ENCODE peak calls at places on chromosomes 3 and 15, in nine cellular contexts. One of them, this sample, is unnamed. For H3K36me3, the result is how much of the 10 kb centered on the place peaks cover.

GRCh38 chr3:39783730-39784129 is 25.7 kb upstream of the MYRIP start:
- DNase-seq in upper lobe of right lung: no peak
- DNase-seq in heart left ventricle: no peak
- DNase-seq in tibial nerve: no peak
- DNase-seq in right atrium auricular region: no peak
- DNase-seq in sigmoid colon: no peak
- DNase-seq in CD4-positive, alpha-beta memory T cell: no peak
- DNase-seq in pancreas: no peak
- DNase-seq in fibroblast of lung: no peak
- DNase-seq in this sample: no peak

GRCh38 chr3:125059488-125060245 is 3.9 kb upstream of the HEG1 start:
- DNase-seq in upper lobe of right lung: no peak
- DNase-seq in heart left ventricle: no peak
- DNase-seq in tibial nerve: no peak
- DNase-seq in right atrium auricular region: no peak
- DNase-seq in sigmoid colon: no peak
- DNase-seq in CD4-positive, alpha-beta memory T cell: no peak
- DNase-seq in pancreas: no peak
- DNase-seq in fibroblast of lung: peak
- DNase-seq in this sample: no peak

GRCh38 chr3:152203677-152204076 is 65.1 kb upstream of the MBNL1 start:
- DNase-seq in upper lobe of right lung: no peak
- DNase-seq in heart left ventricle: no peak
- DNase-seq in tibial nerve: no peak
- DNase-seq in right atrium auricular region: no peak
- DNase-seq in sigmoid colon: no peak
- DNase-seq in CD4-positive, alpha-beta memory T cell: no peak
- DNase-seq in pancreas: no peak
- DNase-seq in fibroblast of lung: no peak
- DNase-seq in this sample: no peak

GRCh38 chr15:80709542-80709941 is 14.4 kb downstream of the ABHD17C start:
- DNase-seq in upper lobe of right lung: peak
- DNase-seq in heart left ventricle: no peak
- DNase-seq in tibial nerve: no peak
- DNase-seq in right atrium auricular region: no peak
- DNase-seq in sigmoid colon: no peak
- DNase-seq in CD4-positive, alpha-beta memory T cell: no peak
- DNase-seq in pancreas: no peak
- DNase-seq in fibroblast of lung: no peak
- DNase-seq in this sample: no peak

GRCh38 chr3:54123538-54124196 is 1.3 kb downstream of the CACNA2D3 start:
- DNase-seq in upper lobe of right lung: no peak
- DNase-seq in heart left ventricle: no peak
- DNase-seq in tibial nerve: no peak
- DNase-seq in right atrium auricular region: no peak
- DNase-seq in sigmoid colon: no peak
- DNase-seq in CD4-positive, alpha-beta memory T cell: no peak
- DNase-seq in pancreas: no peak
- DNase-seq in fibroblast of lung: peak
- DNase-seq in this sample: no peak

GRCh38 chr3:56997675-56998074 is 62.8 kb upstream of the SPATA12 start:
- DNase-seq in upper lobe of right lung: no peak
- DNase-seq in heart left ventricle: no peak
- DNase-seq in tibial nerve: no peak
- DNase-seq in right atrium auricular region: no peak
- DNase-seq in sigmoid colon: no peak
- DNase-seq in CD4-positive, alpha-beta memory T cell: no peak
- DNase-seq in pancreas: no peak
- DNase-seq in fibroblast of lung: peak
- DNase-seq in this sample: no peak

GRCh38 chr3:129549006-129549800 is 6.2 kb downstream of the H1-8 start:
- DNase-seq in upper lobe of right lung: no peak
- DNase-seq in heart left ventricle: peak
- DNase-seq in tibial nerve: no peak
- DNase-seq in right atrium auricular region: no peak
- DNase-seq in sigmoid colon: no peak
- DNase-seq in CD4-positive, alpha-beta memory T cell: no peak
- DNase-seq in pancreas: no peak
- DNase-seq in fibroblast of lung: peak
- DNase-seq in this sample: no peak

GRCh38 chr15:75123395-75123794 is 78.3 kb upstream of the C15orf39 start:
- DNase-seq in upper lobe of right lung: no peak
- DNase-seq in heart left ventricle: no peak
- DNase-seq in tibial nerve: no peak
- DNase-seq in right atrium auricular region: no peak
- DNase-seq in sigmoid colon: no peak
- DNase-seq in CD4-positive, alpha-beta memory T cell: no peak
- DNase-seq in pancreas: no peak
- DNase-seq in fibroblast of lung: peak
- DNase-seq in this sample: peak

GRCh38 chr3:88984266-88984665 is 123.2 kb upstream of the EPHA3 start:
- DNase-seq in upper lobe of right lung: no peak
- DNase-seq in heart left ventricle: no peak
- DNase-seq in tibial nerve: no peak
- DNase-seq in right atrium auricular region: no peak
- DNase-seq in sigmoid colon: no peak
- DNase-seq in CD4-positive, alpha-beta memory T cell: no peak
- DNase-seq in pancreas: no peak
- DNase-seq in fibroblast of lung: peak
- DNase-seq in this sample: no peak

GRCh38 chr15:51024735-51025453 is 69.8 kb downstream of the TNFAIP8L3 start:
- DNase-seq in upper lobe of right lung: no peak
- DNase-seq in heart left ventricle: no peak
- DNase-seq in tibial nerve: no peak
- DNase-seq in right atrium auricular region: no peak
- DNase-seq in sigmoid colon: no peak
- DNase-seq in CD4-positive, alpha-beta memory T cell: no peak
- DNase-seq in pancreas: no peak
- DNase-seq in fibroblast of lung: peak
- DNase-seq in this sample: no peak

GRCh38 chr3:10772230-10773161 is 43.5 kb upstream of the SLC6A11 start:
- DNase-seq in upper lobe of right lung: no peak
- DNase-seq in heart left ventricle: no peak
- DNase-seq in tibial nerve: no peak
- DNase-seq in right atrium auricular region: peak
- DNase-seq in sigmoid colon: no peak
- DNase-seq in CD4-positive, alpha-beta memory T cell: no peak
- DNase-seq in pancreas: no peak
- DNase-seq in fibroblast of lung: peak
- DNase-seq in this sample: no peak

GRCh38 chr3:29186982-29187718 is 93.7 kb upstream of the RBMS3 start:
- DNase-seq in upper lobe of right lung: no peak
- DNase-seq in heart left ventricle: no peak
- DNase-seq in tibial nerve: no peak
- DNase-seq in right atrium auricular region: no peak
- DNase-seq in sigmoid colon: no peak
- DNase-seq in CD4-positive, alpha-beta memory T cell: no peak
- DNase-seq in pancreas: no peak
- DNase-seq in fibroblast of lung: peak
- DNase-seq in this sample: no peak

GRCh38 chr15:25690673-25691543 is 172.2 kb downstream of the ATP10A start:
- DNase-seq in upper lobe of right lung: peak
- DNase-seq in heart left ventricle: no peak
- DNase-seq in tibial nerve: no peak
- DNase-seq in right atrium auricular region: no peak
- DNase-seq in sigmoid colon: peak
- DNase-seq in CD4-positive, alpha-beta memory T cell: no peak
- DNase-seq in pancreas: no peak
- DNase-seq in fibroblast of lung: peak
- DNase-seq in this sample: no peak

DNA sequence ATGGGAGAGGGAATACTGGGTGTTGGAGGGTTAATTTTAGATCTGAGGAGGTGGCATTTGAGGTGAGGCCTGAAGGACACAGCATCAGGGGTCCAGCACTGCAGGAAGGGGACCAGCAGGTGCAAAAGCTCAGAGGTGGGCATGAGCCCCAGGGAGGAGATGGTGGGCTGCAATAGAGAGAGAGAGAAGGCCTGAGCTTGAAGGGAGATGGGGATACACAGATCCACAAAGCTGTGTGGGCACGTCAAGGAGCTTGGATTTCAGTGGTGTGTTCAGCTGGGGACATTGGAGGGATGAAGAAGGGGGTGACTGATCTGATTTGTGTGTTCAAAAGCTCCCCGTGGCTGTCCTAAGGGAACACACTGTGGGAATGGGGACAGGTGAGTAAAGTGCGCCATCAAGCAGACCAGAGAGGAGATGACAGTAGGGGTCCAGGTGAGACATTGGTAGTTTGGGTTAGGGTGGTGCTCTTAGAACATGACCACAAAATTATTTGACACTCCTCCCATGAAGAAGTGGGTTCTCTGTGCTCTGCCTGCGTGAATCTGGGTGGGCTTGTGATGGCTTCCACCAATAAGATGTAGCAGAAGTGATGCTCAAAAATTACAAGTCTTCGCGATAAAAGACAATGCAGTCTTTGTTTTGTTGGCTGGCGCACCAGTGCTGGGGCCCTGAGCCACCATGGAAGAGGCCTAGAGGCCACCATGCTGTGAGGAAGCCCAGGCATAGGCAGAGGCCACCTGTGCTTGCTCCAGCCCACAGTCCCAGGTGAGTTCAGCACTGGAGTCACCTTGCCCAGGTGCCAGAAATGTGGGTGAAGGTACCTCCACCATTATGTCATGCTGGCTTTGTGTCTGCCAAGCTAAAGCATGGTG is 1.9 kb upstream of the WNT7A start:
- DNase-seq in upper lobe of right lung: peak
- DNase-seq in heart left ventricle: no peak
- DNase-seq in tibial nerve: no peak
- DNase-seq in right atrium auricular region: peak
- DNase-seq in sigmoid colon: peak
- DNase-seq in CD4-positive, alpha-beta memory T cell: no peak
- DNase-seq in pancreas: no peak
- DNase-seq in fibroblast of lung: no peak
- DNase-seq in this sample: no peak
- H3K27ac ChIP-seq in upper lobe of right lung: no peak
- H3K27ac ChIP-seq in heart left ventricle: no peak
- H3K27ac ChIP-seq in tibial nerve: no peak
- H3K27ac ChIP-seq in right atrium auricular region: no peak
- H3K27ac ChIP-seq in sigmoid colon: no peak
- H3K27ac ChIP-seq in CD4-positive, alpha-beta memory T cell: no peak
- H3K27ac ChIP-seq in pancreas: no peak
- H3K27ac ChIP-seq in fibroblast of lung: no peak
- H3K27ac ChIP-seq in this sample: no peak

GRCh38 chr15:94232107-94232506 is 746 bp downstream of the MCTP2 start:
- DNase-seq in upper lobe of right lung: no peak
- DNase-seq in heart left ventricle: no peak
- DNase-seq in tibial nerve: no peak
- DNase-seq in right atrium auricular region: no peak
- DNase-seq in sigmoid colon: no peak
- DNase-seq in CD4-positive, alpha-beta memory T cell: no peak
- DNase-seq in pancreas: no peak
- DNase-seq in fibroblast of lung: no peak
- DNase-seq in this sample: no peak
- H3K4me3 ChIP-seq in upper lobe of right lung: peak
- H3K4me3 ChIP-seq in heart left ventricle: no peak
- H3K4me3 ChIP-seq in tibial nerve: peak
- H3K4me3 ChIP-seq in right atrium auricular region: peak
- H3K4me3 ChIP-seq in sigmoid colon: no peak
- H3K4me3 ChIP-seq in CD4-positive, alpha-beta memory T cell: peak
- H3K4me3 ChIP-seq in pancreas: peak
- H3K4me3 ChIP-seq in fibroblast of lung: peak
- H3K4me3 ChIP-seq in this sample: peak

GRCh38 chr3:182855076-182855475 is 61.8 kb downstream of the ATP11B start:
- DNase-seq in upper lobe of right lung: no peak
- DNase-seq in heart left ventricle: no peak
- DNase-seq in tibial nerve: no peak
- DNase-seq in right atrium auricular region: no peak
- DNase-seq in sigmoid colon: no peak
- DNase-seq in CD4-positive, alpha-beta memory T cell: no peak
- DNase-seq in pancreas: no peak
- DNase-seq in fibroblast of lung: no peak
- DNase-seq in this sample: no peak
- H3K36me3 ChIP-seq in upper lobe of right lung: half or more
- H3K36me3 ChIP-seq in heart left ventricle: half or more
- H3K36me3 ChIP-seq in tibial nerve: under half
- H3K36me3 ChIP-seq in right atrium auricular region: under half
- H3K36me3 ChIP-seq in sigmoid colon: half or more
- H3K36me3 ChIP-seq in CD4-positive, alpha-beta memory T cell: under half
- H3K36me3 ChIP-seq in pancreas: under half
- H3K36me3 ChIP-seq in fibroblast of lung: under half
- H3K36me3 ChIP-seq in this sample: half or more

GRCh38 chr15:31360158-31360561 is 33.5 kb downstream of the KLF13 start:
- DNase-seq in upper lobe of right lung: peak
- DNase-seq in heart left ventricle: no peak
- DNase-seq in tibial nerve: no peak
- DNase-seq in right atrium auricular region: no peak
- DNase-seq in sigmoid colon: no peak
- DNase-seq in CD4-positive, alpha-beta memory T cell: no peak
- DNase-seq in pancreas: peak
- DNase-seq in fibroblast of lung: no peak
- DNase-seq in this sample: no peak

GRCh38 chr15:31358163-31358562 is 31.5 kb downstream of the KLF13 start:
- DNase-seq in upper lobe of right lung: no peak
- DNase-seq in heart left ventricle: no peak
- DNase-seq in tibial nerve: no peak
- DNase-seq in right atrium auricular region: no peak
- DNase-seq in sigmoid colon: no peak
- DNase-seq in CD4-positive, alpha-beta memory T cell: no peak
- DNase-seq in pancreas: no peak
- DNase-seq in fibroblast of lung: no peak
- DNase-seq in this sample: no peak

GRCh38 chr15:31360843-31361763 is 34.5 kb downstream of the KLF13 start:
- DNase-seq in upper lobe of right lung: peak
- DNase-seq in heart left ventricle: no peak
- DNase-seq in tibial nerve: no peak
- DNase-seq in right atrium auricular region: no peak
- DNase-seq in sigmoid colon: no peak
- DNase-seq in CD4-positive, alpha-beta memory T cell: peak
- DNase-seq in pancreas: peak
- DNase-seq in fibroblast of lung: no peak
- DNase-seq in this sample: peak

GRCh38 chr15:31359722-31360111 is 33.1 kb downstream of the KLF13 start:
- DNase-seq in upper lobe of right lung: peak
- DNase-seq in heart left ventricle: no peak
- DNase-seq in tibial nerve: no peak
- DNase-seq in right atrium auricular region: no peak
- DNase-seq in sigmoid colon: no peak
- DNase-seq in CD4-positive, alpha-beta memory T cell: no peak
- DNase-seq in pancreas: peak
- DNase-seq in fibroblast of lung: no peak
- DNase-seq in this sample: no peak

DNA sequence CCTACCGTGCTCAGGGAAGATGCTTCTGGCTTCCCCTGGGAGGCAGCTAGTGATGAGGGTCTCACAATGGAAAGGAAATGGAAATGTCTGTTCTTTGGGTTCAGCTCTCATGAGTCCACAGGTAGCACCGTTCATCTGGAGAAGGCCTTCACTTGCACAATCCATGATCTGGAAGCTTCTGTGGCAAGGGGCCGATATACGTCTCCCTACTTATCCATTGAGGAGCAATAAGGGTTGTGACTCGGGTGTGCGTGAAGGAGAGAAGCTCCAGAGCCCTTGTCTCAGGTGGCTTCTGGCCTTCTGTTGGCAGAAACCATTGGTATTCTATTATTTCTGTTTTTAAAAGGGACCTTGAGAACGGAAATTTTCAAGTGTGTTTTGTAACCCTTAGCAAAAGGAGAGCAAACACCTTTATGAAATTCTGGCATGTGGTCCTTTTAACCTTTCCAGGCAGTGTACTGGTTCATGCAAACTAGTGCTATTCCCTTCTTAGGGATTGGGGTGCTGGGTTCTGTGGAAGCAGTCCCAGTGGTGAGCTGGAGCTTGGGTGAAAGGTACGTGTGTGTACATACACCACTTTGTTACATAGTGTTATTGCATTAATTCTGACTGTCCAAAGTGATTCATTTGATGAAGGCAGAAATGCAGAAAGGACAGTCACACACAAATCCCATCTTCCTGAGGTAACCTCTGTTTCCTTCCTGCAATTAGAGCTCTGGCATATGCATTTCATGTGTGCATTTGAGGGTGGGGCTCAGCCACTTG is 32.5 kb downstream of the KLF13 start:
- DNase-seq in upper lobe of right lung: peak
- DNase-seq in heart left ventricle: no peak
- DNase-seq in tibial nerve: no peak
- DNase-seq in right atrium auricular region: no peak
- DNase-seq in sigmoid colon: no peak
- DNase-seq in CD4-positive, alpha-beta memory T cell: no peak
- DNase-seq in pancreas: no peak
- DNase-seq in fibroblast of lung: no peak
- DNase-seq in this sample: no peak
- H3K27ac ChIP-seq in upper lobe of right lung: peak
- H3K27ac ChIP-seq in heart left ventricle: no peak
- H3K27ac ChIP-seq in tibial nerve: no peak
- H3K27ac ChIP-seq in right atrium auricular region: peak
- H3K27ac ChIP-seq in sigmoid colon: no peak
- H3K27ac ChIP-seq in CD4-positive, alpha-beta memory T cell: peak
- H3K27ac ChIP-seq in pancreas: peak
- H3K27ac ChIP-seq in fibroblast of lung: no peak
- H3K27ac ChIP-seq in this sample: peak